ENCODE peak calls at places on chromosomes 16 and 17, in eight cellular contexts. Q, G, E, B, W, T, I and P are unnamed samples.

GRCh38 chr16:50696575-50697420 is 3.4 kb downstream of the NOD2 start:
- DNase-seq in Q (peak), G (no peak), E (no peak), B (peak), W (peak), T (peak), I (no peak), P (no peak)

GRCh38 chr17:72850410-72850809 is 242.1 kb downstream of the SLC39A11 start:
- DNase-seq in Q (no peak), G (no peak), E (no peak), B (no peak), W (no peak), T (no peak), I (no peak), P (no peak)

GRCh38 chr17:6686026-6686425 is 27.1 kb downstream of the SLC13A5 start:
- DNase-seq in Q (no peak), G (no peak), E (no peak), B (no peak), W (no peak), T (no peak), I (no peak), P (no peak)

GRCh38 chr16:67538666-67539101 is 10.1 kb downstream of the RIPOR1 start:
- DNase-seq in Q (no peak), G (peak), E (peak), B (no peak), W (no peak), T (no peak), I (peak), P (peak)

GRCh38 chr17:27376637-27377547 is 79.4 kb upstream of the KSR1 start:
- DNase-seq in Q (no peak), G (no peak), E (no peak), B (no peak), W (peak), T (no peak), I (no peak), P (peak)

GRCh38 chr17:48047113-48047740 is 932 bp upstream of the NFE2L1 start:
- DNase-seq in Q (no peak), G (no peak), E (no peak), B (no peak), W (no peak), T (no peak), I (no peak), P (no peak)

GRCh38 chr17:34579017-34579946 is at the start of gene TMEM132E:
- DNase-seq in Q (no peak), G (peak), E (peak), B (no peak), W (no peak), T (no peak), I (peak), P (peak)

GRCh38 chr16:8936421-8936820 is 27.3 kb downstream of the USP7 start:
- DNase-seq in Q (peak), G (peak), E (peak), B (peak), W (peak), T (no peak), I (no peak), P (peak)

GRCh38 chr16:66511615-66512500 is 38.1 kb downstream of the TK2 start:
- DNase-seq in Q (peak), G (no peak), E (peak), B (peak), W (peak), T (no peak), I (peak), P (peak)

GRCh38 chr16:66326995-66327513 is 39.4 kb upstream of the CDH5 start:
- DNase-seq in Q (no peak), G (no peak), E (no peak), B (peak), W (no peak), T (no peak), I (no peak), P (no peak)

GRCh38 chr17:51164911-51165679 is 1.1 kb upstream of the NME2 start:
- DNase-seq in Q (no peak), G (peak), E (peak), B (no peak), W (no peak), T (no peak), I (no peak), P (no peak)

GRCh38 chr16:67396159-67396774 is 3.0 kb upstream of the TPPP3 start:
- DNase-seq in Q (peak), G (peak), E (peak), B (peak), W (peak), T (no peak), I (peak), P (peak)

GRCh38 chr16:9836118-9836736 is 346.0 kb downstream of the GRIN2A start:
- DNase-seq in Q (no peak), G (no peak), E (no peak), B (peak), W (no peak), T (no peak), I (no peak), P (peak)

GRCh38 chr16:78288915-78289314 is 189.5 kb downstream of the WWOX start:
- DNase-seq in Q (no peak), G (no peak), E (no peak), B (no peak), W (no peak), T (no peak), I (no peak), P (no peak)

GRCh38 chr16:70437582-70438324 is 1.1 kb downstream of the ST3GAL2 start:
- DNase-seq in Q (no peak), G (peak), E (no peak), B (no peak), W (no peak), T (no peak), I (peak), P (peak)

GRCh38 chr17:38591759-38592241 is 14.0 kb downstream of the SRCIN1 start:
- DNase-seq in Q (no peak), G (peak), E (no peak), B (no peak), W (no peak), T (no peak), I (no peak), P (no peak)

GRCh38 chr17:78300962-78301820 is 58.7 kb downstream of the SOCS3 start:
- DNase-seq in Q (no peak), G (no peak), E (no peak), B (no peak), W (peak), T (no peak), I (no peak), P (no peak)

GRCh38 chr17:7997186-7997585 is 5.2 kb upstream of the GUCY2D start:
- DNase-seq in Q (peak), G (no peak), E (peak), B (peak), W (peak), T (no peak), I (no peak), P (peak)

GRCh38 chr16:3578610-3579551 is 1.7 kb upstream of the NLRC3 start:
- DNase-seq in Q (no peak), G (no peak), E (no peak), B (peak), W (no peak), T (peak), I (peak), P (no peak)

GRCh38 chr16:30183961-30184429 is 593 bp downstream of the CORO1A start:
- DNase-seq in Q (no peak), G (peak), E (no peak), B (peak), W (no peak), T (peak), I (no peak), P (no peak)

GRCh38 chr16:85750827-85751641 is at the start of gene C16orf74:
- DNase-seq in Q (peak), G (peak), E (peak), B (peak), W (no peak), T (no peak), I (no peak), P (peak)

GRCh38 chr16:57634171-57634570 is 5.7 kb downstream of the ADGRG1 start:
- DNase-seq in Q (no peak), G (no peak), E (no peak), B (no peak), W (no peak), T (no peak), I (no peak), P (no peak)

GRCh38 chr16:82653550-82654511 is 27.1 kb downstream of the CDH13 start:
- DNase-seq in Q (peak), G (no peak), E (no peak), B (no peak), W (peak), T (peak), I (no peak), P (peak)
- TF ChIP-seq MAX in Q (peak), G (peak), E (no peak), B (no peak), W (peak), T (no peak), I (no peak), P (no peak)

DNA sequence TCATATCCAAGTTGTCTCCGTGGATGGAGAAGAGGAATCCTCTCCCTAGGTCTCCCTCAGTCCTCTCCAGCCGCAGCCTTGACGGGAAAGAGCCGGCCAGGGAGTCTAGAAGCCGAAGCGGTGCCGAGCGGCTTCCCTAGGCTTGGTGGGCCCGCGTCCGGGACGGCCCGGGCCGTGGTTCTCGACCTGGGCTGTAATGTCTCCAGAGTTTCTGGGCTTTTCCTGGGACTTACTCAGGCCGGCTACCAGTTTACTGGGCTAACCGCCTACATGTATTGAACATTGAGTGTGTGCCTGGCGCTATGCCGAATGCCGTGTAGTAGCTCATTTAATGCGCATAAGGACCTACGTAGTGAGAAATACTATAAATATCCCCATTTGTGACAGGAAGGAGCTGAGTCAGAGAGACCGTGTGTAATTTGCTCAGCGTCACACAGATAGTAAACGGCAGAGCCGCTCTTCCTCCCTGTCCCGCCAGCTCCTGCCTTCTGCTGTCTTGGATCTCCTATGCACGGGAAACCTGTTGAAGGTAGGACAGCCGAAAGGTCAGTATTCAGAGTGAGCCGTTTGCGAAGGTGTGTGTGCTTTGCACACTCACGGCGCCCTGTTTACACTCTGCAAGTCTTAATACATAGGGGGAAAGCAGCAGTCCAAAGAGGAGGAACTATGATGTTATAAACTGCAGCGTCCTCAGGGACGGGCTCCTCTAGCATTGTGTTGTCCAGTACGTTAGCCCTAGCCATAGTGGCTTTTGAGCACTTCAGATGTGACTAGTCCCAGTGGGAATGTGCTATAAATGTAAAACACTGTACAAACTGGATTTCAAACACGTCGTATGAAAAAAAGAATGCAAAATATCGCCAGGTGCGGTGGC is 723 bp upstream of the SPAG5 start:
- DNase-seq in Q (peak), G (peak), E (no peak), B (peak), W (peak), T (peak), I (peak), P (peak)
- TF ChIP-seq CTCF in Q (no peak), G (no peak), E (no peak), B (no peak), W (no peak), T (no peak), I (no peak), P (no peak)

GRCh38 chr17:54172654-54173316 is 350.1 kb downstream of the KIF2B start:
- DNase-seq in Q (peak), G (no peak), E (peak), B (no peak), W (no peak), T (no peak), I (peak), P (no peak)
- TF ChIP-seq MAX in Q (no peak), G (no peak), E (no peak), B (no peak), W (no peak), T (no peak), I (no peak), P (no peak)

GRCh38 chr16:69143116-69143515 is 10.7 kb downstream of the UTP4 start:
- DNase-seq in Q (peak), G (peak), E (no peak), B (peak), W (no peak), T (no peak), I (no peak), P (no peak)
- TF ChIP-seq CTCF in Q (no peak), G (peak), E (no peak), B (peak), W (peak), T (no peak), I (no peak), P (no peak)

DNA sequence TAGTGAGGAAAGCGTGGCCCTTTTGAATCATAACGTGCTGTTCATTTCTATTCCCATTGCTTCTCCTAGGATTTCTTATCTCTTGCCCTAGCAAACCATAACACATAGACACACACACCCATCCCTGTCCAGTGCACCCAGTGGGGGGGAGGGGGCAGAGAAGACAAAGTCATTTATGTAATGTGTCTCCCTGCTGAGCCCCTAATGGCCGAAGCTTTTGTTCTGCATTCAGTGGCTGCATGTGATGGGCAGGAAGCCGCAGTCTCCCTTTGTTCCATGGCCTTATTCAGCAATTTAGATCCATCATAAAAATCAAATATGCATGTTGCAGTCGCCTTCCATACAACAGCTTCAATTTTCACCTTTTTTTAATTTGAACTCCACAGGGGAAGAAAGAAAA is 325.4 kb downstream of the ZFHX3 start:
- DNase-seq in Q (no peak), G (no peak), E (peak), B (peak), W (no peak), T (no peak), I (peak), P (no peak)
- TF ChIP-seq MAX in Q (no peak), G (no peak), E (no peak), B (no peak), W (no peak), T (no peak), I (no peak), P (no peak)

DNA sequence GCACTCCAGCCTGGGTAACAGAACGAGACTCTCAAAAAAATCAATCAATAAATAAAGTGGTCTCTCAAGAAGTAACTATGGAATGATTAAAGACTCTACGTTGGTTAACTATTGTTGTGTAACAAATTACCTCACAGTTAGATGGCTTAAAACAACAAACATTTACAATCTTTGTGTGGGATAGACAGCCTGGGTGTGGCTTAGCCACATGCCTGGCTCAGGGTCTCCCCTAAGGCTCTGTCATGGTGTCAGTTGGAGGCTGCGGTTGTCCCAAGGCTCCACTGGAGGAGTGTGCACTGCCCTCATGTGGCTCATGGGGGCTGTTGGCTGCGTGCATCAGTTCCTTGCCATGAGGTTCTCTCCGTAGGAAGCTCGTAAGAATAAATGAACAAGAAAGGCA is 294.5 kb downstream of the SNX29 start:
- DNase-seq in Q (no peak), G (no peak), E (peak), B (peak), W (peak), T (no peak), I (peak), P (no peak)
- TF ChIP-seq CTCF in Q (peak), G (peak), E (no peak), B (peak), W (peak), T (no peak), I (peak), P (no peak)

GRCh38 chr17:43169561-43170139 is 1.4 kb upstream of the NBR1 start:
- DNase-seq in Q (peak), G (peak), E (peak), B (peak), W (no peak), T (no peak), I (no peak), P (no peak)
- TF ChIP-seq MAX in Q (peak), G (peak), E (peak), B (peak), W (peak), T (no peak), I (no peak), P (peak)

DNA sequence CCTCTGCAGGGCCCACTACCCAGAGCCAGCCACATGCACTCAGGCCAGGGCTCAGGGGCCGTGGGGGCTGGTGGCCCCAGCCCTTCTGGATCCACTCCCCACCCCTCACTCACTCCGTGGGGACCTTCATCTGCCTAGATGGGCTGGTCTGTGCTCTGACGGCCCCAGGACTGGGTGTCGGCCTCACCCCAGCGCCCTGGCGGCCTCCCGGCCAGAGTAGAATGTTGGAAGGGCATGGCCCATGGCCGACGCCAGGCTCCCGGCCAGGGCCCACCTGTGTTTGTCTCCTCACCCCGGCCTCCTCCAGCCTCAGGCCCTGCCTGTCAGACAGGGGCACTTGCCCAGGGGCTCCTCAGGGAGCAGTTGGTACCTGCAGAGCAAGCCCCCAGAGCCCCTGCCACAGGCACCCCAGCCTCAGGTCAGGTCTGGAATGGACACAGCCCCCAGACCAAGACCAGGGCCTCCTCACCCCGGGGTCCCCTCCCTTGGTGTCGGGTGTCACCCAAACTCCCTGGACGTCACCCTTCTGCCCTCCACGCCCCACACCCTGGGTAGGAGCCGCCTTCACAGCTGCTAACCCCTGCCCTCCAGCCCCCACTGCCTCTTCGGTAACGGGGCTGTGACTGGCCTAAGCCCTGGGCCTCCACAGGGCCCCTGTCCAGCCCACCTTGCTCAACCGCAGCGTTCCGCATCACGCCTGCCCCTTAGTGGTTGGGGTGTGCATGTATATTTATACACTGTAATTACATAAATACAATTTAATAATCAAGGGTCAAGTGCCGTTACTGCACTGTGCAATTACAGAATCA is 3.0 kb upstream of the CDH15 start:
- DNase-seq in Q (no peak), G (no peak), E (no peak), B (no peak), W (no peak), T (no peak), I (no peak), P (no peak)
- TF ChIP-seq CTCF in Q (no peak), G (peak), E (no peak), B (peak), W (peak), T (no peak), I (no peak), P (no peak)

DNA sequence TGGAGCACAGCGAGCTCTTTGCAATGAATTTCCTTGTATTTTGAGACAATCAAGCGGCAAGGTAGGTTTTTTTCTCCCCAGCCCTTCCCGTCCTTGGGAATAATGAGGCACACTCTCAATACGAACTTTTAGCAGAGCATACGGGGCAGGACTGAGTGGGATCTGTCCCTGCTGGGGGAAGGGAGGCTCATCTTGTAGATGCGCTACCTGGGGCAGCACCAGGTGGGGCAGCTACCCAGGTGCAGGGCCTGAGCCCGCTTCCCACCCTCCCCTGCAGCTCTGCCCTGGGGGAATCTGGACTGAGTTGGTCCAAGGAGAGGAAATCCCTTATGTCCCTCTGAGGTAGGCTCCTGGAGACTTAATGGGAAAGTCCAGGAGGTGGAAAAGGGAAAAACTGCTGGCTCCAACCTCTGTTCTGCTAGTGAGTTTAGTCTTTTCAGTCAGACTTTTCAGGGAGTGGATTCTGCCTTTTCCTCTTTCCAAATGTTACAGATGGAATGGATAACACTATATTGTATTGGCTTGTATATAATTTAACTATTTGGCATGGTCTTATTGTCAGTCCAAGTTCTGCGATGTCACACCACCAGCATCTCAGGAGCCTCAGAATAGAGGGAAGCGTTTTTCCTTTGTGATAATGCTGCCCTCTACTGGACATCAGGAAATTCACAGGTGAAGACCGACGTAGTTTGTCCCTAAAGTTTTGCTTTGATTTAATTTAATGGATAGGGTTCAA is 9.6 kb upstream of the CES1 start:
- DNase-seq in Q (peak), G (peak), E (no peak), B (peak), W (peak), T (no peak), I (peak), P (peak)
- TF ChIP-seq MAX in Q (no peak), G (no peak), E (no peak), B (no peak), W (no peak), T (no peak), I (no peak), P (no peak)